ENCODE peak calls at places on chromosomes 6 and 20, in six cellular contexts. One of them, this sample, is unnamed.

GRCh38 chr20:63015665-63016361 is 9.0 kb upstream of the BHLHE23 start:
- DNase-seq in non-pigmented ciliary epithelial cell: no peak
- DNase-seq in stomach: no peak
- DNase-seq in activated CD8-positive, alpha-beta memory T cell treated with anti-CD3 and anti-CD28 coated beads for 1 hour: no peak
- DNase-seq in stimulated activated CD4-positive, alpha-beta T cell treated with anti-CD3 and anti-CD28 coated beads, Interleukin-4, amount 100 ng/mL, for 48 hours: no peak
- DNase-seq in stimulated activated CD8-positive, alpha-beta memory T cell treated with anti-CD3 and anti-CD28 coated beads, Interleukin-4, amount 100 ng/mL, for 1 hour: no peak
- DNase-seq in this sample: no peak

GRCh38 chr6:292506-293184 is 358 bp downstream of the DUSP22 start:
- DNase-seq in non-pigmented ciliary epithelial cell: no peak
- DNase-seq in stomach: peak; percentile 79
- DNase-seq in activated CD8-positive, alpha-beta memory T cell treated with anti-CD3 and anti-CD28 coated beads for 1 hour: peak; percentile 65
- DNase-seq in stimulated activated CD4-positive, alpha-beta T cell treated with anti-CD3 and anti-CD28 coated beads, Interleukin-4, amount 100 ng/mL, for 48 hours: peak; percentile 58
- DNase-seq in stimulated activated CD8-positive, alpha-beta memory T cell treated with anti-CD3 and anti-CD28 coated beads, Interleukin-4, amount 100 ng/mL, for 1 hour: peak; percentile 65
- DNase-seq in this sample: peak; percentile 80

GRCh38 chr6:38078671-38079070 is 259.1 kb downstream of the ZFAND3 start:
- DNase-seq in non-pigmented ciliary epithelial cell: no peak
- DNase-seq in stomach: no peak
- DNase-seq in activated CD8-positive, alpha-beta memory T cell treated with anti-CD3 and anti-CD28 coated beads for 1 hour: no peak
- DNase-seq in stimulated activated CD4-positive, alpha-beta T cell treated with anti-CD3 and anti-CD28 coated beads, Interleukin-4, amount 100 ng/mL, for 48 hours: no peak
- DNase-seq in stimulated activated CD8-positive, alpha-beta memory T cell treated with anti-CD3 and anti-CD28 coated beads, Interleukin-4, amount 100 ng/mL, for 1 hour: no peak
- DNase-seq in this sample: peak; percentile 50

GRCh38 chr6:13445005-13445743 is 42.2 kb downstream of the GFOD1 start:
- DNase-seq in non-pigmented ciliary epithelial cell: no peak
- DNase-seq in stomach: peak; percentile 68
- DNase-seq in activated CD8-positive, alpha-beta memory T cell treated with anti-CD3 and anti-CD28 coated beads for 1 hour: no peak
- DNase-seq in stimulated activated CD4-positive, alpha-beta T cell treated with anti-CD3 and anti-CD28 coated beads, Interleukin-4, amount 100 ng/mL, for 48 hours: no peak
- DNase-seq in stimulated activated CD8-positive, alpha-beta memory T cell treated with anti-CD3 and anti-CD28 coated beads, Interleukin-4, amount 100 ng/mL, for 1 hour: no peak
- DNase-seq in this sample: peak; percentile 72

GRCh38 chr20:24001901-24002405 is 13.4 kb upstream of the GGTLC1 start:
- DNase-seq in non-pigmented ciliary epithelial cell: no peak
- DNase-seq in stomach: no peak
- DNase-seq in activated CD8-positive, alpha-beta memory T cell treated with anti-CD3 and anti-CD28 coated beads for 1 hour: no peak
- DNase-seq in stimulated activated CD4-positive, alpha-beta T cell treated with anti-CD3 and anti-CD28 coated beads, Interleukin-4, amount 100 ng/mL, for 48 hours: no peak
- DNase-seq in stimulated activated CD8-positive, alpha-beta memory T cell treated with anti-CD3 and anti-CD28 coated beads, Interleukin-4, amount 100 ng/mL, for 1 hour: no peak
- DNase-seq in this sample: no peak

GRCh38 chr20:61528591-61528990 is 276.5 kb downstream of the CDH4 start:
- DNase-seq in non-pigmented ciliary epithelial cell: no peak
- DNase-seq in stomach: no peak
- DNase-seq in activated CD8-positive, alpha-beta memory T cell treated with anti-CD3 and anti-CD28 coated beads for 1 hour: no peak
- DNase-seq in stimulated activated CD4-positive, alpha-beta T cell treated with anti-CD3 and anti-CD28 coated beads, Interleukin-4, amount 100 ng/mL, for 48 hours: no peak
- DNase-seq in stimulated activated CD8-positive, alpha-beta memory T cell treated with anti-CD3 and anti-CD28 coated beads, Interleukin-4, amount 100 ng/mL, for 1 hour: no peak
- DNase-seq in this sample: no peak

GRCh38 chr20:57951549-57951948 is 241.7 kb upstream of the PMEPA1 start:
- DNase-seq in non-pigmented ciliary epithelial cell: no peak
- DNase-seq in stomach: no peak
- DNase-seq in activated CD8-positive, alpha-beta memory T cell treated with anti-CD3 and anti-CD28 coated beads for 1 hour: no peak
- DNase-seq in stimulated activated CD4-positive, alpha-beta T cell treated with anti-CD3 and anti-CD28 coated beads, Interleukin-4, amount 100 ng/mL, for 48 hours: no peak
- DNase-seq in stimulated activated CD8-positive, alpha-beta memory T cell treated with anti-CD3 and anti-CD28 coated beads, Interleukin-4, amount 100 ng/mL, for 1 hour: no peak
- DNase-seq in this sample: no peak

GRCh38 chr6:154352898-154353585 is 3.6 kb downstream of the IPCEF1 start:
- DNase-seq in non-pigmented ciliary epithelial cell: no peak
- DNase-seq in stomach: no peak
- DNase-seq in activated CD8-positive, alpha-beta memory T cell treated with anti-CD3 and anti-CD28 coated beads for 1 hour: no peak
- DNase-seq in stimulated activated CD4-positive, alpha-beta T cell treated with anti-CD3 and anti-CD28 coated beads, Interleukin-4, amount 100 ng/mL, for 48 hours: peak; percentile 21
- DNase-seq in stimulated activated CD8-positive, alpha-beta memory T cell treated with anti-CD3 and anti-CD28 coated beads, Interleukin-4, amount 100 ng/mL, for 1 hour: no peak
- DNase-seq in this sample: no peak

This sample was measured in left lobe of liver.